ENCODE peak calls at places on chromosomes 1 and 21, in five cellular contexts. One of them, this sample, is unnamed.

GRCh38 chr21:30718239-30718909 is at the start of gene KRTAP21-3:
- DNase-seq in stimulated activated naive CD8-positive, alpha-beta T cell treated with anti-CD3 and anti-CD28 coated beads, Interleukin-15, Interleukin-2, amounts not matched to agents 100 U/mL and 50 U/mL, for 24 hours: no peak
- DNase-seq in NCI-H1092: no peak
- DNase-seq in CD8-positive, alpha-beta memory T cell: no peak
- DNase-seq in A549: no peak
- DNase-seq in this sample: no peak

GRCh38 chr21:36751383-36751782 is 52.5 kb downstream of the SIM2 start:
- DNase-seq in stimulated activated naive CD8-positive, alpha-beta T cell treated with anti-CD3 and anti-CD28 coated beads, Interleukin-15, Interleukin-2, amounts not matched to agents 100 U/mL and 50 U/mL, for 24 hours: no peak
- DNase-seq in NCI-H1092: no peak
- DNase-seq in CD8-positive, alpha-beta memory T cell: no peak
- DNase-seq in A549: no peak
- DNase-seq in this sample: no peak

GRCh38 chr1:11374079-11374747 is 101.2 kb downstream of the UBIAD1 start:
- DNase-seq in stimulated activated naive CD8-positive, alpha-beta T cell treated with anti-CD3 and anti-CD28 coated beads, Interleukin-15, Interleukin-2, amounts not matched to agents 100 U/mL and 50 U/mL, for 24 hours: no peak
- DNase-seq in NCI-H1092: no peak
- DNase-seq in CD8-positive, alpha-beta memory T cell: no peak
- DNase-seq in A549: no peak
- DNase-seq in this sample: no peak

GRCh38 chr21:40685121-40685630 is 161.8 kb downstream of the DSCAM start:
- DNase-seq in stimulated activated naive CD8-positive, alpha-beta T cell treated with anti-CD3 and anti-CD28 coated beads, Interleukin-15, Interleukin-2, amounts not matched to agents 100 U/mL and 50 U/mL, for 24 hours: no peak
- DNase-seq in NCI-H1092: no peak
- DNase-seq in CD8-positive, alpha-beta memory T cell: no peak
- DNase-seq in A549: no peak
- DNase-seq in this sample: no peak

GRCh38 chr1:7594714-7595295 is 176.3 kb upstream of the VAMP3 start:
- DNase-seq in stimulated activated naive CD8-positive, alpha-beta T cell treated with anti-CD3 and anti-CD28 coated beads, Interleukin-15, Interleukin-2, amounts not matched to agents 100 U/mL and 50 U/mL, for 24 hours: no peak
- DNase-seq in NCI-H1092: no peak
- DNase-seq in CD8-positive, alpha-beta memory T cell: no peak
- DNase-seq in A549: no peak
- DNase-seq in this sample: no peak

GRCh38 chr1:2003564-2004131 is at the start of gene CFAP74:
- DNase-seq in stimulated activated naive CD8-positive, alpha-beta T cell treated with anti-CD3 and anti-CD28 coated beads, Interleukin-15, Interleukin-2, amounts not matched to agents 100 U/mL and 50 U/mL, for 24 hours: peak
- DNase-seq in NCI-H1092: no peak
- DNase-seq in CD8-positive, alpha-beta memory T cell: no peak
- DNase-seq in A549: no peak
- DNase-seq in this sample: peak

GRCh38 chr1:91549041-91549735 is 48.5 kb downstream of the CDC7 start:
- DNase-seq in stimulated activated naive CD8-positive, alpha-beta T cell treated with anti-CD3 and anti-CD28 coated beads, Interleukin-15, Interleukin-2, amounts not matched to agents 100 U/mL and 50 U/mL, for 24 hours: no peak
- DNase-seq in NCI-H1092: no peak
- DNase-seq in CD8-positive, alpha-beta memory T cell: peak
- DNase-seq in A549: no peak
- DNase-seq in this sample: no peak

GRCh38 chr1:42748461-42749410 is 8.7 kb upstream of the CLDN19 start:
- DNase-seq in stimulated activated naive CD8-positive, alpha-beta T cell treated with anti-CD3 and anti-CD28 coated beads, Interleukin-15, Interleukin-2, amounts not matched to agents 100 U/mL and 50 U/mL, for 24 hours: no peak
- DNase-seq in NCI-H1092: no peak
- DNase-seq in CD8-positive, alpha-beta memory T cell: no peak
- DNase-seq in A549: no peak
- DNase-seq in this sample: no peak

GRCh38 chr1:161681879-161682278 is 18.9 kb downstream of the FCGR2B start:
- DNase-seq in stimulated activated naive CD8-positive, alpha-beta T cell treated with anti-CD3 and anti-CD28 coated beads, Interleukin-15, Interleukin-2, amounts not matched to agents 100 U/mL and 50 U/mL, for 24 hours: no peak
- DNase-seq in NCI-H1092: no peak
- DNase-seq in CD8-positive, alpha-beta memory T cell: no peak
- DNase-seq in A549: no peak
- DNase-seq in this sample: no peak

GRCh38 chr21:22438428-22439086 is 1440.3 kb downstream of the NCAM2 start:
- DNase-seq in stimulated activated naive CD8-positive, alpha-beta T cell treated with anti-CD3 and anti-CD28 coated beads, Interleukin-15, Interleukin-2, amounts not matched to agents 100 U/mL and 50 U/mL, for 24 hours: no peak
- DNase-seq in NCI-H1092: no peak
- DNase-seq in CD8-positive, alpha-beta memory T cell: no peak
- DNase-seq in A549: no peak
- DNase-seq in this sample: no peak